ENCODE peak calls at places on chromosomes 7 and 10, in four cellular contexts. One of them, this sample, is unnamed.
A peak's percentile ranks its signal among the peaks of the same experiment; 100 is the strongest.

GRCh38 chr7:4202954-4203353 is 479.1 kb upstream of the FOXK1 start:
- DNase-seq in hepatocyte: no peak
- DNase-seq in gastrocnemius medialis: no peak
- DNase-seq in PC-3: no peak
- DNase-seq in this sample: no peak

GRCh38 chr10:113733635-113734034 is 17.8 kb upstream of the PLEKHS1 start:
- DNase-seq in hepatocyte: no peak
- DNase-seq in PC-3: no peak
- DNase-seq in gastrocnemius medialis: no peak
- DNase-seq in this sample: no peak

GRCh38 chr10:117320050-117320665 is 55.1 kb downstream of the PDZD8 start:
- DNase-seq in gastrocnemius medialis: no peak
- DNase-seq in PC-3: peak; percentile 42
- DNase-seq in hepatocyte: peak; percentile 47
- DNase-seq in this sample: no peak

GRCh38 chr7:42549866-42550485 is 313.0 kb upstream of the GLI3 start:
- DNase-seq in gastrocnemius medialis: no peak
- DNase-seq in PC-3: peak; percentile 57
- DNase-seq in hepatocyte: no peak
- DNase-seq in this sample: no peak

GRCh38 chr7:155820788-155821187 is 8.5 kb upstream of the SHH start:
- DNase-seq in gastrocnemius medialis: no peak
- DNase-seq in hepatocyte: no peak
- DNase-seq in PC-3: no peak
- DNase-seq in this sample: no peak

GRCh38 chr7:90945104-90945752 is 319.0 kb upstream of the FZD1 start:
- DNase-seq in PC-3: peak; percentile 7
- DNase-seq in hepatocyte: no peak
- DNase-seq in gastrocnemius medialis: no peak
- DNase-seq in this sample: no peak

GRCh38 chr10:11468126-11468742 is 143.2 kb downstream of the USP6NL start:
- DNase-seq in PC-3: peak; percentile 45
- DNase-seq in gastrocnemius medialis: no peak
- DNase-seq in hepatocyte: no peak
- DNase-seq in this sample: no peak

GRCh38 chr7:44727346-44728262 is 21.0 kb upstream of the ZMIZ2 start:
- DNase-seq in hepatocyte: no peak
- DNase-seq in PC-3: peak; percentile 34
- DNase-seq in gastrocnemius medialis: no peak
- DNase-seq in this sample: peak; percentile 19

GRCh38 chr7:97064972-97065587 is 40.4 kb upstream of the DLX5 start:
- DNase-seq in hepatocyte: peak; percentile 75
- DNase-seq in PC-3: peak; percentile 72
- DNase-seq in gastrocnemius medialis: no peak
- DNase-seq in this sample: peak; percentile 34

GRCh38 chr10:59432207-59432900 is 70.0 kb upstream of the FAM13C start:
- DNase-seq in PC-3: peak; percentile 99
- DNase-seq in gastrocnemius medialis: no peak
- DNase-seq in hepatocyte: no peak
- DNase-seq in this sample: no peak

GRCh38 chr7:34039033-34039432 is 133.7 kb downstream of the BMPER start:
- DNase-seq in PC-3: no peak
- DNase-seq in hepatocyte: no peak
- DNase-seq in gastrocnemius medialis: no peak
- DNase-seq in this sample: no peak

GRCh38 chr7:34031156-34031555 is 125.8 kb downstream of the BMPER start:
- DNase-seq in gastrocnemius medialis: no peak
- DNase-seq in PC-3: peak; percentile 25
- DNase-seq in hepatocyte: no peak
- DNase-seq in this sample: no peak

GRCh38 chr7:34036972-34037792 is 131.8 kb downstream of the BMPER start:
- DNase-seq in PC-3: no peak
- DNase-seq in hepatocyte: no peak
- DNase-seq in gastrocnemius medialis: no peak
- DNase-seq in this sample: no peak

GRCh38 chr7:34036069-34036920 is 131.0 kb downstream of the BMPER start:
- DNase-seq in PC-3: no peak
- DNase-seq in gastrocnemius medialis: no peak
- DNase-seq in hepatocyte: peak; percentile 75
- DNase-seq in this sample: peak; percentile 95

DNA sequence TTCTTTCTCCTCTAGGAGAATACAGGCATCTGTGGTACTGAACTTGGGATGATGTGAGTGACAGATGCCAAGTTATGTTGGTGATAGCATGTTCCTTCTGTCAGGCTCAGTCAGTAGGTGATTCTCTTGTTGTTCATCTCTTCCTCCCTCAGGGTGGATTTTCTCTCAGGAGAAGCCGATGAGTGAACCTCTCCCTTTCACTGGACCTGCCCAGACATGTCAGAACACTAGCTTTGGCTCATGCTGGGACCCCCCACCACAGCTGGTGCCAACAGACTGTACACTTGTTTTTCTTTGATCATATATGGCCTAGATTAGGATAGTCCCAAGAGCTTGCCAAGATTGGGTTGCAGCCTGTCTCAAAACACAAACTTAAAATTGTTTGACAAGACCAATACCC is 129.4 kb downstream of the BMPER start:
- DNase-seq in hepatocyte: no peak
- DNase-seq in PC-3: no peak
- DNase-seq in gastrocnemius medialis: no peak
- DNase-seq in this sample: no peak
- H3K4me3 ChIP-seq in hepatocyte: no peak overlapping the region
- H3K4me3 ChIP-seq in PC-3: no peak overlapping the region
- H3K4me3 ChIP-seq in gastrocnemius medialis: no peak overlapping the region
- H3K4me3 ChIP-seq in this sample: no peak overlapping the region

GRCh38 chr10:97456034-97456685 is 10.2 kb downstream of the ZDHHC16 start:
- DNase-seq in PC-3: no peak
- DNase-seq in gastrocnemius medialis: no peak
- DNase-seq in hepatocyte: no peak
- DNase-seq in this sample: no peak
- H3K36me3 ChIP-seq in PC-3: peaks cover 44% of the 10 kb centered on the region
- H3K36me3 ChIP-seq in gastrocnemius medialis: no peaks in the 10 kb centered on the region
- H3K36me3 ChIP-seq in hepatocyte: no peaks in the 10 kb centered on the region
- H3K36me3 ChIP-seq in this sample: peaks cover 23% of the 10 kb centered on the region

GRCh38 chr10:71575934-71576801 is 143.4 kb downstream of the C10orf105 start:
- DNase-seq in gastrocnemius medialis: no peak
- DNase-seq in PC-3: no peak
- DNase-seq in hepatocyte: no peak
- DNase-seq in this sample: no peak

GRCh38 chr10:71578069-71578468 is 141.5 kb downstream of the C10orf105 start:
- DNase-seq in PC-3: no peak
- DNase-seq in gastrocnemius medialis: no peak
- DNase-seq in hepatocyte: no peak
- DNase-seq in this sample: no peak

GRCh38 chr10:71577345-71577744 is 142.2 kb downstream of the C10orf105 start:
- DNase-seq in gastrocnemius medialis: no peak
- DNase-seq in PC-3: no peak
- DNase-seq in hepatocyte: no peak
- DNase-seq in this sample: no peak

GRCh38 chr10:71575446-71575845 is 144.1 kb downstream of the C10orf105 start:
- DNase-seq in gastrocnemius medialis: peak; percentile 33
- DNase-seq in hepatocyte: no peak
- DNase-seq in PC-3: no peak
- DNase-seq in this sample: no peak

GRCh38 chr10:71576842-71577241 is 142.7 kb downstream of the C10orf105 start:
- DNase-seq in PC-3: no peak
- DNase-seq in hepatocyte: no peak
- DNase-seq in gastrocnemius medialis: no peak
- DNase-seq in this sample: no peak
- H3K4me3 ChIP-seq in PC-3: no peak overlapping the region
- H3K4me3 ChIP-seq in hepatocyte: no peak overlapping the region
- H3K4me3 ChIP-seq in gastrocnemius medialis: no peak overlapping the region
- H3K4me3 ChIP-seq in this sample: no peak overlapping the region

GRCh38 chr10:132701846-132702190 is 84.1 kb downstream of the NKX6-2 start:
- DNase-seq in gastrocnemius medialis: no peak
- DNase-seq in hepatocyte: no peak
- DNase-seq in PC-3: no peak
- DNase-seq in this sample: no peak

GRCh38 chr10:132702601-132703304 is 83.2 kb downstream of the NKX6-2 start:
- DNase-seq in hepatocyte: no peak
- DNase-seq in PC-3: no peak
- DNase-seq in gastrocnemius medialis: no peak
- DNase-seq in this sample: no peak

GRCh38 chr10:132705173-132705572 is 80.8 kb downstream of the NKX6-2 start:
- DNase-seq in gastrocnemius medialis: peak; percentile 77
- DNase-seq in PC-3: no peak
- DNase-seq in hepatocyte: no peak
- DNase-seq in this sample: no peak

GRCh38 chr10:132704008-132704814 is 81.7 kb downstream of the NKX6-2 start:
- DNase-seq in gastrocnemius medialis: no peak
- DNase-seq in PC-3: no peak
- DNase-seq in hepatocyte: no peak
- DNase-seq in this sample: no peak

DNA sequence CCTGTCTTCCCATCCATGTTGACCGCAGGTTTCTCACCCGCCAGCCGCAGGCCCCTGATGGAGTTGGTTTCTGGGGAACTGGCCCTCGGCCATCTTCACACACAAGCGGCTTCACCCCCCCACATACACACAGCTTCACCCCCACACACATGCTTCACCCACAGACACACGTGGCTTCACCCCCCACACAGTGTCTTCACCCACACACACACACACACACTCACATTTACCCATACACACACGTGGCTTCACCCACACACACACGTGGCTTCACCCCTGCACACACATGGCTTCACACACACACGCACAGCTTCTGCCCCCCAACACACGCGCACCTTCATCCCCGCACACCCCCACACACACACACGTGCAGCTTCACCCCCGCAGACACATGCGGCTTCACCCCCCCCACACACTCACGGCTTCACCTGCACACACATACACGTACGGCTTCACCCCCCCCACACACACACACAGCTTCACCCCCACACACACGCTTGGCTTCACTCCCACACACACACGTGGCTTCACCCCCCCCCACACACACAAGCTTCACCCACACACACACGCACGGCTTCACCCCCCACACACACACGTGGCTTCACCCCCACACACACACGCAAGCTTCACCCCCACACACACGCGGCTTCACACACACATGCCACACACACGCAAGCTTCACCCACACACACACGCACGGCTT is 82.5 kb downstream of the NKX6-2 start:
- DNase-seq in PC-3: no peak
- DNase-seq in gastrocnemius medialis: no peak
- DNase-seq in hepatocyte: no peak
- DNase-seq in this sample: no peak
- H3K36me3 ChIP-seq in PC-3: no peaks in the 10 kb centered on the region
- H3K36me3 ChIP-seq in gastrocnemius medialis: no peaks in the 10 kb centered on the region
- H3K36me3 ChIP-seq in hepatocyte: no peaks in the 10 kb centered on the region
- H3K36me3 ChIP-seq in this sample: peaks cover 9% of the 10 kb centered on the region

GRCh38 chr10:100653957-100654834 is 91.2 kb upstream of the PAX2 start:
- DNase-seq in gastrocnemius medialis: no peak
- DNase-seq in hepatocyte: peak; percentile 69
- DNase-seq in PC-3: no peak
- DNase-seq in this sample: no peak
- H3K4me3 ChIP-seq in gastrocnemius medialis: no peak overlapping the region
- H3K4me3 ChIP-seq in hepatocyte: no peak overlapping the region
- H3K4me3 ChIP-seq in PC-3: no peak overlapping the region
- H3K4me3 ChIP-seq in this sample: peak overlapping the region; percentile 18

DNA sequence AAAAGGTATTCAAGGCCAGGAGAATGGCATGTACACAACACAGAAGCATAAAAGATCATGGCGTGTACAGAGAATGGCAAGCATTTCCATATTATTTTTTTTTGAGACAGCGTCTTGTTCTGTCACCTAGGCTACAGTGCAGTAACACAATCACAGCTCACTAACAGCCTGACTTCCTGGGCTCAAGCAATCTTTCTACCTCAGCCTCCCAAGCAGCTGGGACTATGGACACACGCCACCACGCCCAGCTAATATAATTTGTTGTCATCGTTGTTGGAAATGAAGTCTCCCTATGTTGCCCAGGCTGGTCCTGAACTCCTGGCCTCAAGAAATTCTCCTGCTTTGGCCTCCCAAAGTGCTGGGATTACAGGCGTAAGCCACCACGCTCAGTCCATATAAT is 27.3 kb downstream of the ANXA7 start:
- DNase-seq in gastrocnemius medialis: no peak
- DNase-seq in hepatocyte: no peak
- DNase-seq in PC-3: no peak
- DNase-seq in this sample: peak; percentile 2
- H3K36me3 ChIP-seq in gastrocnemius medialis: peaks cover 8% of the 10 kb centered on the region
- H3K36me3 ChIP-seq in hepatocyte: no peaks in the 10 kb centered on the region
- H3K36me3 ChIP-seq in PC-3: peaks cover 91% of the 10 kb centered on the region
- H3K36me3 ChIP-seq in this sample: peaks cover 15% of the 10 kb centered on the region

GRCh38 chr10:49608925-49609282 is 1.2 kb upstream of the SLC18A3 start:
- DNase-seq in hepatocyte: no peak
- DNase-seq in gastrocnemius medialis: no peak
- DNase-seq in PC-3: no peak
- DNase-seq in this sample: no peak
- H3K4me3 ChIP-seq in hepatocyte: no peak overlapping the region
- H3K4me3 ChIP-seq in gastrocnemius medialis: no peak overlapping the region
- H3K4me3 ChIP-seq in PC-3: no peak overlapping the region
- H3K4me3 ChIP-seq in this sample: no peak overlapping the region

GRCh38 chr7:158077441-158077840 is 510.2 kb downstream of the PTPRN2 start:
- DNase-seq in hepatocyte: no peak
- DNase-seq in PC-3: no peak
- DNase-seq in gastrocnemius medialis: no peak
- DNase-seq in this sample: no peak
- H3K36me3 ChIP-seq in hepatocyte: no peaks in the 10 kb centered on the region
- H3K36me3 ChIP-seq in PC-3: no peaks in the 10 kb centered on the region
- H3K36me3 ChIP-seq in gastrocnemius medialis: no peaks in the 10 kb centered on the region
- H3K36me3 ChIP-seq in this sample: no peaks in the 10 kb centered on the region

This sample was measured in small intestine.